ENCODE peak calls at places on chromosomes 11 and 22, in nine cellular contexts. One of them, this sample, is unnamed.

GRCh38 chr11:31809857-31810778 is 1.0 kb downstream of the PAX6 start:
- DNase-seq in hippocampal formation: no peak
- DNase-seq in spleen: peak; percentile 76
- DNase-seq in head of caudate nucleus: no peak
- DNase-seq in A172: peak; percentile 18
- DNase-seq in hypothalamus: no peak
- DNase-seq in iPS-NIHi11: no peak
- DNase-seq in H7: peak; percentile 88
- DNase-seq in activated CD8-positive, alpha-beta memory T cell treated with anti-CD3 and anti-CD28 coated beads, Interleukin-2, amount 50 U/mL, for 4 hours: no peak
- DNase-seq in this sample: no peak

GRCh38 chr11:128555606-128556005 is 31.8 kb downstream of the ETS1 start:
- DNase-seq in hippocampal formation: no peak
- DNase-seq in H7: peak; percentile 69
- DNase-seq in spleen: no peak
- DNase-seq in A172: no peak
- DNase-seq in head of caudate nucleus: no peak
- DNase-seq in activated CD8-positive, alpha-beta memory T cell treated with anti-CD3 and anti-CD28 coated beads, Interleukin-2, amount 50 U/mL, for 4 hours: no peak
- DNase-seq in iPS-NIHi11: peak; percentile 47
- DNase-seq in hypothalamus: no peak
- DNase-seq in this sample: no peak

GRCh38 chr11:44905131-44905866 is 45.4 kb downstream of the TP53I11 start:
- DNase-seq in A172: no peak
- DNase-seq in hippocampal formation: no peak
- DNase-seq in H7: no peak
- DNase-seq in activated CD8-positive, alpha-beta memory T cell treated with anti-CD3 and anti-CD28 coated beads, Interleukin-2, amount 50 U/mL, for 4 hours: no peak
- DNase-seq in head of caudate nucleus: no peak
- DNase-seq in iPS-NIHi11: no peak
- DNase-seq in hypothalamus: no peak
- DNase-seq in spleen: no peak
- DNase-seq in this sample: no peak

GRCh38 chr11:113856966-113857759 is 18.2 kb downstream of the USP28 start:
- DNase-seq in spleen: no peak
- DNase-seq in iPS-NIHi11: no peak
- DNase-seq in head of caudate nucleus: no peak
- DNase-seq in activated CD8-positive, alpha-beta memory T cell treated with anti-CD3 and anti-CD28 coated beads, Interleukin-2, amount 50 U/mL, for 4 hours: no peak
- DNase-seq in H7: no peak
- DNase-seq in A172: no peak
- DNase-seq in hypothalamus: no peak
- DNase-seq in hippocampal formation: no peak
- DNase-seq in this sample: no peak

GRCh38 chr22:28893810-28894209 is 10.4 kb downstream of the ZNRF3 start:
- DNase-seq in spleen: no peak
- DNase-seq in iPS-NIHi11: no peak
- DNase-seq in H7: no peak
- DNase-seq in A172: no peak
- DNase-seq in hypothalamus: no peak
- DNase-seq in hippocampal formation: no peak
- DNase-seq in head of caudate nucleus: no peak
- DNase-seq in activated CD8-positive, alpha-beta memory T cell treated with anti-CD3 and anti-CD28 coated beads, Interleukin-2, amount 50 U/mL, for 4 hours: no peak
- DNase-seq in this sample: no peak

GRCh38 chr11:94706211-94706610 is 61.9 kb upstream of the AMOTL1 start:
- DNase-seq in iPS-NIHi11: no peak
- DNase-seq in head of caudate nucleus: no peak
- DNase-seq in spleen: no peak
- DNase-seq in A172: peak; percentile 16
- DNase-seq in hippocampal formation: no peak
- DNase-seq in activated CD8-positive, alpha-beta memory T cell treated with anti-CD3 and anti-CD28 coated beads, Interleukin-2, amount 50 U/mL, for 4 hours: no peak
- DNase-seq in H7: no peak
- DNase-seq in hypothalamus: no peak
- DNase-seq in this sample: no peak

GRCh38 chr11:46001427-46002049 is 79.1 kb downstream of the LARGE2 start:
- DNase-seq in activated CD8-positive, alpha-beta memory T cell treated with anti-CD3 and anti-CD28 coated beads, Interleukin-2, amount 50 U/mL, for 4 hours: no peak
- DNase-seq in A172: peak; percentile 47
- DNase-seq in hippocampal formation: no peak
- DNase-seq in iPS-NIHi11: peak; percentile 22
- DNase-seq in H7: no peak
- DNase-seq in head of caudate nucleus: no peak
- DNase-seq in hypothalamus: no peak
- DNase-seq in spleen: no peak
- DNase-seq in this sample: no peak

GRCh38 chr11:96055706-96056387 is 131.9 kb upstream of the MTMR2 start:
- DNase-seq in head of caudate nucleus: no peak
- DNase-seq in activated CD8-positive, alpha-beta memory T cell treated with anti-CD3 and anti-CD28 coated beads, Interleukin-2, amount 50 U/mL, for 4 hours: peak; percentile 52
- DNase-seq in iPS-NIHi11: no peak
- DNase-seq in H7: no peak
- DNase-seq in A172: peak; percentile 18
- DNase-seq in spleen: no peak
- DNase-seq in hypothalamus: no peak
- DNase-seq in hippocampal formation: no peak
- DNase-seq in this sample: no peak

GRCh38 chr11:69317401-69318092 is 23.6 kb downstream of the MYEOV start:
- DNase-seq in hypothalamus: no peak
- DNase-seq in head of caudate nucleus: no peak
- DNase-seq in H7: no peak
- DNase-seq in iPS-NIHi11: no peak
- DNase-seq in A172: peak; percentile 47
- DNase-seq in spleen: peak; percentile 18
- DNase-seq in hippocampal formation: no peak
- DNase-seq in activated CD8-positive, alpha-beta memory T cell treated with anti-CD3 and anti-CD28 coated beads, Interleukin-2, amount 50 U/mL, for 4 hours: no peak
- DNase-seq in this sample: no peak

GRCh38 chr22:45318558-45319318 is 9.0 kb downstream of the FAM118A start:
- DNase-seq in hypothalamus: no peak
- DNase-seq in head of caudate nucleus: no peak
- DNase-seq in A172: peak; percentile 32
- DNase-seq in activated CD8-positive, alpha-beta memory T cell treated with anti-CD3 and anti-CD28 coated beads, Interleukin-2, amount 50 U/mL, for 4 hours: peak; percentile 42
- DNase-seq in hippocampal formation: no peak
- DNase-seq in spleen: no peak
- DNase-seq in iPS-NIHi11: no peak
- DNase-seq in H7: no peak
- DNase-seq in this sample: no peak

GRCh38 chr11:113114452-113115027 is 153.3 kb downstream of the NCAM1 start:
- DNase-seq in H7: peak; percentile 41
- DNase-seq in iPS-NIHi11: peak; percentile 45
- DNase-seq in A172: peak; percentile 35
- DNase-seq in hypothalamus: peak; percentile 43
- DNase-seq in activated CD8-positive, alpha-beta memory T cell treated with anti-CD3 and anti-CD28 coated beads, Interleukin-2, amount 50 U/mL, for 4 hours: no peak
- DNase-seq in hippocampal formation: peak; percentile 61
- DNase-seq in spleen: no peak
- DNase-seq in head of caudate nucleus: peak; percentile 82
- DNase-seq in this sample: peak; percentile 31

GRCh38 chr11:56910785-56911184 is 77.9 kb upstream of the OR5AK2 start:
- DNase-seq in hippocampal formation: no peak
- DNase-seq in spleen: no peak
- DNase-seq in head of caudate nucleus: no peak
- DNase-seq in H7: no peak
- DNase-seq in A172: peak; percentile 46
- DNase-seq in iPS-NIHi11: no peak
- DNase-seq in activated CD8-positive, alpha-beta memory T cell treated with anti-CD3 and anti-CD28 coated beads, Interleukin-2, amount 50 U/mL, for 4 hours: no peak
- DNase-seq in hypothalamus: no peak
- DNase-seq in this sample: no peak

GRCh38 chr11:35766651-35767050 is 104.1 kb downstream of the TRIM44 start:
- DNase-seq in H7: no peak
- DNase-seq in head of caudate nucleus: no peak
- DNase-seq in spleen: no peak
- DNase-seq in hippocampal formation: no peak
- DNase-seq in A172: no peak
- DNase-seq in hypothalamus: no peak
- DNase-seq in iPS-NIHi11: no peak
- DNase-seq in activated CD8-positive, alpha-beta memory T cell treated with anti-CD3 and anti-CD28 coated beads, Interleukin-2, amount 50 U/mL, for 4 hours: no peak
- DNase-seq in this sample: no peak